ENCODE peak calls at places on chromosomes 11 and 22, in four cellular contexts. One of them, this sample, is unnamed.

GRCh38 chr22:29762263-29762662 is 4.5 kb downstream of the ZMAT5 start:
- DNase-seq in SK-N-SH: no peak
- DNase-seq in K562: no peak
- DNase-seq in WTC11: peak
- DNase-seq in this sample: no peak

GRCh38 chr11:95725169-95725568 is 64.4 kb downstream of the FAM76B start:
- DNase-seq in SK-N-SH: no peak
- DNase-seq in K562: peak
- DNase-seq in WTC11: no peak
- DNase-seq in this sample: no peak

GRCh38 chr11:28649922-28650321 is 541.7 kb downstream of the METTL15 start:
- DNase-seq in SK-N-SH: no peak
- DNase-seq in K562: no peak
- DNase-seq in WTC11: no peak
- DNase-seq in this sample: no peak

GRCh38 chr11:69311767-69312385 is 17.9 kb downstream of the MYEOV start:
- DNase-seq in SK-N-SH: no peak
- DNase-seq in K562: no peak
- DNase-seq in WTC11: no peak
- DNase-seq in this sample: no peak

GRCh38 chr11:130025371-130025770 is 22.7 kb upstream of the PRDM10 start:
- DNase-seq in SK-N-SH: no peak
- DNase-seq in K562: no peak
- DNase-seq in WTC11: no peak
- DNase-seq in this sample: no peak

GRCh38 chr11:64289011-64289564 is 2.0 kb upstream of the KCNK4 start:
- DNase-seq in SK-N-SH: no peak
- DNase-seq in K562: no peak
- DNase-seq in WTC11: no peak
- DNase-seq in this sample: no peak

GRCh38 chr22:42725606-42726355 is 5.1 kb upstream of the A4GALT start:
- DNase-seq in SK-N-SH: no peak
- DNase-seq in K562: no peak
- DNase-seq in WTC11: no peak
- DNase-seq in this sample: no peak

GRCh38 chr22:39316440-39317083 is 2.9 kb downstream of the RPL3 start:
- DNase-seq in SK-N-SH: peak
- DNase-seq in K562: no peak
- DNase-seq in WTC11: peak
- DNase-seq in this sample: peak

GRCh38 chr11:96424693-96425092 is 34.9 kb downstream of the JRKL start:
- DNase-seq in SK-N-SH: no peak
- DNase-seq in K562: no peak
- DNase-seq in WTC11: no peak
- DNase-seq in this sample: no peak

GRCh38 chr22:39908121-39908520 is 7.2 kb downstream of the GRAP2 start:
- DNase-seq in SK-N-SH: no peak
- DNase-seq in K562: no peak
- DNase-seq in WTC11: no peak
- DNase-seq in this sample: no peak

GRCh38 chr11:69356703-69357457 is 62.9 kb downstream of the MYEOV start:
- DNase-seq in SK-N-SH: no peak
- DNase-seq in K562: no peak
- DNase-seq in WTC11: no peak
- DNase-seq in this sample: no peak

GRCh38 chr22:47221840-47222615 is 459.6 kb downstream of the TBC1D22A start:
- DNase-seq in SK-N-SH: peak
- DNase-seq in K562: no peak
- DNase-seq in WTC11: no peak
- DNase-seq in this sample: no peak

GRCh38 chr11:120431633-120432032 is 79.9 kb upstream of the GRIK4 start:
- DNase-seq in SK-N-SH: peak
- DNase-seq in K562: peak
- DNase-seq in WTC11: peak
- DNase-seq in this sample: no peak

DNA sequence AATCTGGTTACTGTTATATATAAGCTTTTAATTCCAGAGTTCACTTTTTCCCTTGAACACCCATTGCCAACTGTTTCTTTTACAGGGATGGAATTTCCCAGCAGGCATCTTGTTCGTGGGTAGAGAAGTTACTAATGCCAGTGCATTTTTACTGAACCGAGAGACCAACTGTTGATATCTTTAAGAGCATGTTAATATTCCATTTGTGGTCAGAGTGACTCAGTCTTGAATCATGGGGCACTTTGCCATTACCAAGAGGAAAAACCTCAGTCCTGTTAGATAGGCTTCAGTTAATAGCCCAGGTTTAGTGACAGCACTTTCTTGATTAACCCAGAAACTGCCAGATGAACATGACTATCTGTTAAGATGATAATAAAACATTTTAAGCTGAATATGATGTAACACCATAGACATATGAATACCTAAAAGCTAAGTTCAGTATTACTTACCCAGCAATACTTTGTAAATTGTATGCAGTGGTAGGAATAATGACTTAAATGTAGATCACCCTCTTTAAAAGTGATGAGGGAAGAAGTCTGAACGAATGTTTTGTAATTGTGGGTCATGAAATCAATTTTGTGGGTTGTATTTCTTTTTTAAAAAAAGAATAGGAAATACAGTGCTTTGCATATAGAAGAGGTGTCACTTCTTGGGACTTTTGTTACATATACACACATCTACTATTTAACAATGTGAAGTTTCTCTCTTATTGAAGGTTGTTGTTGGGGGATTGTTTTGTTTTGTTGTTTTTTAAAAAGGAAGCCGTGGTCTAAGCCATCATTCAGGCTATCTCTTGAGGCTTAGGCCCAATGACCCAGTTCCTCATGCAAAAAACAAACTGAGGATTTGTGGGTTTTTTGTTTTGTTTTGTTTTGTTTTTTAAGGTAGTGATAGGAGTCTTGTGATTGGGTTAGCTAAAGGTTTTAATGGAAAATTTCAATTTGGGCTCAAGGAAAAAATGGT is 79.2 kb upstream of the GRIK4 start:
- DNase-seq in SK-N-SH: no peak
- DNase-seq in K562: peak
- DNase-seq in WTC11: no peak
- DNase-seq in this sample: peak
- TF ChIP-seq USF1 in SK-N-SH: no peak
- TF ChIP-seq USF1 in K562: no peak
- TF ChIP-seq USF1 in WTC11: no peak
- TF ChIP-seq USF1 in this sample: no peak

GRCh38 chr22:27453688-27454087 is 347.9 kb downstream of the MN1 start:
- DNase-seq in SK-N-SH: no peak
- DNase-seq in K562: no peak
- DNase-seq in WTC11: no peak
- DNase-seq in this sample: no peak

GRCh38 chr22:27454807-27455450 is 346.6 kb downstream of the MN1 start:
- DNase-seq in SK-N-SH: no peak
- DNase-seq in K562: peak
- DNase-seq in WTC11: peak
- DNase-seq in this sample: no peak

GRCh38 chr22:27459955-27460354 is 341.6 kb downstream of the MN1 start:
- DNase-seq in SK-N-SH: no peak
- DNase-seq in K562: no peak
- DNase-seq in WTC11: no peak
- DNase-seq in this sample: no peak

GRCh38 chr22:27460596-27461347 is 340.8 kb downstream of the MN1 start:
- DNase-seq in SK-N-SH: no peak
- DNase-seq in K562: no peak
- DNase-seq in WTC11: no peak
- DNase-seq in this sample: no peak

GRCh38 chr22:27456696-27457503 is 344.7 kb downstream of the MN1 start:
- DNase-seq in SK-N-SH: no peak
- DNase-seq in K562: no peak
- DNase-seq in WTC11: no peak
- DNase-seq in this sample: no peak
- TF ChIP-seq USF1 in SK-N-SH: no peak
- TF ChIP-seq USF1 in K562: no peak
- TF ChIP-seq USF1 in WTC11: no peak
- TF ChIP-seq USF1 in this sample: no peak

GRCh38 chr11:77136074-77136473 is 8.0 kb downstream of the MYO7A start:
- DNase-seq in SK-N-SH: no peak
- DNase-seq in K562: no peak
- DNase-seq in WTC11: no peak
- DNase-seq in this sample: no peak
- TF ChIP-seq USF1 in SK-N-SH: no peak
- TF ChIP-seq USF1 in K562: no peak
- TF ChIP-seq USF1 in WTC11: no peak
- TF ChIP-seq USF1 in this sample: no peak

DNA sequence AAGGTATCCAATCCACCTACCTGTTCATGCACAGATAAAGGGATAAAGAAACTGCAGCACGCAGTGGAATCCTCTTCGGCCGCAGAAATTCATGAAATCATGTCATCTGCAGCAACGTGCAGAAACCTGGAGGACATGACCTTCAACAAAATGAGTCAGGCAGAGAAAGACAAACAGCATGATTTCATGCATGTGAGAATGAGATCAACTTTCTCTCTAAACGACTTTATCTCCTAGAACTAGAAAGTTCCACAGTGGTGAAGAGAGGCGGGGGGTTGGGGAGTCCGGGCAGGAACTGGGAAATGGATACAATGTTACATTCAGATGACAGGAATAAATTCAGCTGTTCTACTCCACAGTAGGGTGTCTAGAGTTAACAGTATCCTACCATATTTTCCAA is 9.9 kb downstream of the RGL4 start:
- DNase-seq in SK-N-SH: no peak
- DNase-seq in K562: no peak
- DNase-seq in WTC11: no peak
- DNase-seq in this sample: no peak
- TF ChIP-seq USF1 in SK-N-SH: no peak
- TF ChIP-seq USF1 in K562: no peak
- TF ChIP-seq USF1 in WTC11: no peak
- TF ChIP-seq USF1 in this sample: no peak

GRCh38 chr11:104879514-104880190 is 18.6 kb downstream of the CASP12 start:
- DNase-seq in SK-N-SH: no peak
- DNase-seq in K562: no peak
- DNase-seq in WTC11: no peak
- DNase-seq in this sample: no peak

GRCh38 chr11:104873252-104873651 is 25.0 kb downstream of the CASP12 start:
- DNase-seq in SK-N-SH: no peak
- DNase-seq in K562: peak
- DNase-seq in WTC11: peak
- DNase-seq in this sample: no peak

GRCh38 chr11:104872393-104872792 is 25.9 kb downstream of the CASP12 start:
- DNase-seq in SK-N-SH: no peak
- DNase-seq in K562: no peak
- DNase-seq in WTC11: no peak
- DNase-seq in this sample: no peak

GRCh38 chr11:104876838-104877500 is 21.3 kb downstream of the CASP12 start:
- DNase-seq in SK-N-SH: peak
- DNase-seq in K562: no peak
- DNase-seq in WTC11: no peak
- DNase-seq in this sample: no peak

DNA sequence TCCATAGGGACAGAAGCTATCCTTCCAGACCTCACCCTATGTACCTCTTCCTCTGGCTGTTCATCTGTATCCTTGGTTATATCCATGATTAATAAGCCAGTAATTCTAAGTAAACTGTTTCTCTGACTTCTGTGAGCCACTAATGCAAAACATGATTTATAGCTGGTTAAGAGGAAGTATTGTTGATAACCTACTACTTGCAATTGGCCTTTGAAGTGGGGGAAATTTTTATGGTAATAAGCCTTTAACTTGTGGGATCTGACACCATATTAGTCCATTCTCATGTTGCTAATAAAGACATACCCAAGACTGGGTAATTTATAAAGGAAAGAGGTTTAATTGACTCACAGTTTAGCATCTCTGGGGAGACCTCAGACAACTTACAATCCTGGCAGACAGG is 21.9 kb downstream of the CASP12 start:
- DNase-seq in SK-N-SH: no peak
- DNase-seq in K562: no peak
- DNase-seq in WTC11: no peak
- DNase-seq in this sample: no peak
- TF ChIP-seq USF1 in SK-N-SH: no peak
- TF ChIP-seq USF1 in K562: no peak
- TF ChIP-seq USF1 in WTC11: no peak
- TF ChIP-seq USF1 in this sample: no peak

DNA sequence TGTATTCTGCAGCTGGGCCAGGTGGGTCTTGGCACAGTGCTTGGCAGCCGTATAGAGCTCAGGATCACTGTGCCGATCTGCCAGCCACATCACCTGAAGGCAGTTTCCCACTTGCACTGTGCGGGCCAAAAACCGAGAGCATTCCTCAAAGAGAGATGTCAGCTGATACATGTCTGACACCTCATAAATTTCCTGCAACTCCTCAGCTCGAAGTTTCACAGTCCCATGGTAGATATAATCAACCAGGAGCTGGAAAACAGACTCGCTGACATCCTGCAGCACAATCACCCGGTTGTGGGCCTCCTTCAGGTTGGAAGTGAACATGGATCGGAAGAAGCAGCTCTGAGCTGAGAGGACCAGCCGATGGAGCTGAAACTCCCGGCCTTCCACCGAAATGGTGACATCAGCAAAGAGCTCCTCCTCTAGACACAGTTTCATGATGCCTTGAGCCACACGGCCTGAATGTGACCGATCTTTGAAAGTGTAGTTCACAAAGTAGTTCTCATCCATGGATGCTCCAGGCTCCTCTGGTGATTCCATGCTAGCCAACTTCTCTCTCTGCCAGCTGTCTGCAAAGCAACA is 1.2 kb downstream of the KBTBD4 start:
- DNase-seq in SK-N-SH: no peak
- DNase-seq in K562: no peak
- DNase-seq in WTC11: no peak
- DNase-seq in this sample: no peak
- TF ChIP-seq USF1 in SK-N-SH: no peak
- TF ChIP-seq USF1 in K562: no peak
- TF ChIP-seq USF1 in WTC11: no peak
- TF ChIP-seq USF1 in this sample: no peak

GRCh38 chr22:49724893-49725489 is 102.7 kb downstream of the BRD1 start:
- DNase-seq in SK-N-SH: peak
- DNase-seq in K562: peak
- DNase-seq in WTC11: peak
- DNase-seq in this sample: no peak
- TF ChIP-seq USF1 in SK-N-SH: no peak
- TF ChIP-seq USF1 in K562: no peak
- TF ChIP-seq USF1 in WTC11: no peak
- TF ChIP-seq USF1 in this sample: no peak

DNA sequence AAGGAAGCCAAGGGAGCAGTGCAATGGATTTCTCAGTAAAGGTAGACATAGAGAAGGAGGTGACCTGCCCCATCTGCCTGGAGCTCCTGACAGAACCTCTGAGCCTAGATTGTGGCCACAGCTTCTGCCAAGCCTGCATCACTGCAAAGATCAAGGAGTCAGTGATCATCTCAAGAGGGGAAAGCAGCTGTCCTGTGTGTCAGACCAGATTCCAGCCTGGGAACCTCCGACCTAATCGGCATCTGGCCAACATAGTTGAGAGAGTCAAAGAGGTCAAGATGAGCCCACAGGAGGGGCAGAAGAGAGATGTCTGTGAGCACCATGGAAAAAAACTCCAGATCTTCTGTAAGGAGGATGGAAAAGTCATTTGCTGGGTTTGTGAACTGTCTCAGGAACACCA is 6.6 kb downstream of the TRIM22 start:
- DNase-seq in SK-N-SH: no peak
- DNase-seq in K562: no peak
- DNase-seq in WTC11: no peak
- DNase-seq in this sample: no peak
- TF ChIP-seq USF1 in SK-N-SH: no peak
- TF ChIP-seq USF1 in K562: no peak
- TF ChIP-seq USF1 in WTC11: no peak
- TF ChIP-seq USF1 in this sample: no peak

GRCh38 chr11:102411142-102411541 is 41.4 kb downstream of the TMEM123 start:
- DNase-seq in SK-N-SH: no peak
- DNase-seq in K562: no peak
- DNase-seq in WTC11: no peak
- DNase-seq in this sample: no peak
- TF ChIP-seq USF1 in SK-N-SH: no peak
- TF ChIP-seq USF1 in K562: no peak
- TF ChIP-seq USF1 in WTC11: no peak
- TF ChIP-seq USF1 in this sample: no peak